ENCODE peak calls at places on chromosomes 11 and 22, in eight cellular contexts. O is colonic mucosa; L is GOT3; W is glutamatergic neuron; Q is aorta; H is neural progenitor cell; G is left ventricle myocardium inferior; T is CD4-positive, alpha-beta T cell. R is an unnamed sample.

GRCh38 chr11:27282806-27283205 is 80.2 kb downstream of the CCDC34 start:
- DNase-seq in O (no peak), L (no peak), W (no peak), Q (peak), H (peak), G (no peak), T (no peak), R (no peak)

GRCh38 chr11:33949201-33949913 is 57.5 kb upstream of the LMO2 start:
- DNase-seq in O (no peak), L (no peak), W (no peak), Q (no peak), H (no peak), G (no peak), T (no peak), R (no peak)

GRCh38 chr22:50641696-50642607 is 14.0 kb upstream of the ARSA start:
- DNase-seq in O (no peak), L (no peak), W (no peak), Q (no peak), H (peak), G (no peak), T (no peak), R (no peak)

GRCh38 chr11:9057888-9058287 is 33.5 kb downstream of the SCUBE2 start:
- DNase-seq in O (no peak), L (no peak), W (no peak), Q (no peak), H (peak), G (no peak), T (no peak), R (no peak)

GRCh38 chr22:38775656-38776055 is 18.3 kb downstream of the DNAL4 start:
- DNase-seq in O (no peak), L (no peak), W (no peak), Q (no peak), H (no peak), G (no peak), T (no peak), R (no peak)

GRCh38 chr11:63838682-63839507 is at the start of gene MARK2:
- DNase-seq in O (peak), L (peak), W (peak), Q (peak), H (peak), G (peak), T (peak), R (peak)

GRCh38 chr11:130611791-130612251 is 163.4 kb downstream of the ADAMTS15 start:
- DNase-seq in O (no peak), L (no peak), W (no peak), Q (no peak), H (no peak), G (no peak), T (no peak), R (no peak)

GRCh38 chr22:39545310-39546063 is 12.9 kb upstream of the RPS19BP1 start:
- DNase-seq in O (peak), L (peak), W (no peak), Q (no peak), H (peak), G (no peak), T (peak), R (peak)

GRCh38 chr11:3139481-3140290 is 25.4 kb downstream of the OSBPL5 start:
- DNase-seq in O (no peak), L (no peak), W (no peak), Q (peak), H (no peak), G (peak), T (no peak), R (no peak)

GRCh38 chr11:5696210-5696609 is 6.6 kb downstream of the TRIM22 start:
- DNase-seq in O (no peak), L (no peak), W (no peak), Q (no peak), H (no peak), G (no peak), T (no peak), R (no peak)

GRCh38 chr22:38317237-38317994 is at the start of gene CSNK1E:
- DNase-seq in O (peak), L (peak), W (peak), Q (peak), H (peak), G (peak), T (peak), R (peak)

GRCh38 chr22:20655623-20656022 is 118.3 kb upstream of the SERPIND1 start:
- DNase-seq in O (no peak), L (no peak), W (no peak), Q (no peak), H (no peak), G (no peak), T (no peak), R (no peak)

GRCh38 chr11:25449100-25449499 is 882.8 kb upstream of the ANO3 start:
- DNase-seq in O (no peak), L (no peak), W (no peak), Q (no peak), H (no peak), G (no peak), T (no peak), R (no peak)

R was measured in CD8-positive, alpha-beta memory T cell.